ENCODE peak calls at places on chromosome 6, in eight cellular contexts. C, Y, S, O, E, H, N and R are unnamed samples.

GRCh38 chr6:3403244-3404154 is 53.4 kb downstream of the SLC22A23 start:
- DNase-seq in Y (no peak), O (no peak), H (no peak), S (no peak), C (peak; percentile 49), E (no peak), N (no peak), R (no peak)

GRCh38 chr6:4460595-4461475 is 315.4 kb upstream of the CDYL start:
- DNase-seq in S (peak; percentile 23), E (peak; percentile 70), Y (no peak), N (peak; percentile 67), C (no peak), O (peak; percentile 39), H (peak; percentile 86), R (peak; percentile 78)

GRCh38 chr6:121838842-121839241 is 403.4 kb downstream of the GJA1 start:
- DNase-seq in O (peak; percentile 90), Y (no peak), S (no peak), C (no peak), N (peak; percentile 37), E (no peak), H (peak; percentile 93), R (peak; percentile 88)

GRCh38 chr6:5173862-5174643 is 86.7 kb downstream of the LYRM4 start:
- DNase-seq in N (no peak), S (no peak), C (peak; percentile 33), Y (peak; percentile 86), O (no peak), E (no peak), H (no peak), R (no peak)

GRCh38 chr6:158020272-158020711 is 38.6 kb downstream of the SYNJ2 start:
- DNase-seq in O (no peak), N (no peak), S (no peak), E (no peak), C (no peak), H (no peak), Y (no peak), R (no peak)

GRCh38 chr6:49913656-49914055 is 47.3 kb upstream of the CRISP1 start:
- DNase-seq in N (no peak), E (no peak), H (no peak), Y (no peak), C (peak; percentile 56), S (no peak), O (no peak), R (no peak)

GRCh38 chr6:68746376-68746775 is 111.3 kb downstream of the ADGRB3 start:
- DNase-seq in N (no peak), C (no peak), Y (no peak), H (no peak), S (no peak), E (no peak), O (no peak), R (no peak)

GRCh38 chr6:20438462-20439070 is 36.9 kb downstream of the E2F3 start:
- DNase-seq in C (no peak), H (no peak), O (no peak), N (no peak), E (no peak), S (no peak), Y (no peak), R (no peak)

GRCh38 chr6:28522594-28523557 is 2.8 kb upstream of the GPX5 start:
- DNase-seq in N (no peak), C (peak; percentile 73), S (no peak), H (no peak), E (no peak), O (no peak), Y (no peak), R (no peak)

GRCh38 chr6:121839891-121840290 is 404.4 kb downstream of the GJA1 start:
- DNase-seq in H (no peak), C (no peak), E (no peak), S (no peak), Y (no peak), O (no peak), N (no peak), R (peak; percentile 48)

GRCh38 chr6:144349690-144350132 is 64.6 kb downstream of the UTRN start:
- DNase-seq in E (no peak), Y (peak; percentile 19), C (no peak), S (no peak), O (peak; percentile 84), N (no peak), H (peak; percentile 83), R (peak; percentile 90)

GRCh38 chr6:145743325-145743724 is 8.0 kb upstream of the EPM2A start:
- DNase-seq in N (no peak), H (no peak), O (no peak), S (no peak), Y (no peak), C (no peak), E (no peak), R (no peak)

GRCh38 chr6:118320652-118321051 is 227.4 kb upstream of the PLN start:
- DNase-seq in C (no peak), N (no peak), H (peak; percentile 10), O (peak; percentile 6), E (no peak), S (no peak), Y (no peak), R (peak; percentile 11)

GRCh38 chr6:117328500-117328899 is 63.1 kb downstream of the VGLL2 start:
- DNase-seq in N (no peak), C (no peak), S (no peak), E (no peak), O (no peak), H (no peak), Y (no peak), R (no peak)

GRCh38 chr6:1544603-1545002 is 65.1 kb upstream of the FOXC1 start:
- DNase-seq in N (no peak), H (no peak), Y (no peak), O (no peak), C (no peak), S (no peak), E (no peak), R (no peak)

GRCh38 chr6:90284236-90284744 is 12.4 kb downstream of the BACH2 start:
- DNase-seq in H (peak; percentile 77), Y (no peak), O (peak; percentile 96), N (no peak), E (no peak), C (peak; percentile 76), S (peak; percentile 82), R (peak; percentile 87)

GRCh38 chr6:15166121-15166520 is 79.7 kb upstream of the JARID2 start:
- DNase-seq in N (no peak), Y (no peak), C (no peak), S (no peak), H (no peak), E (no peak), O (no peak), R (no peak)

GRCh38 chr6:128465368-128466343 is 54.7 kb downstream of the PTPRK start:
- DNase-seq in Y (no peak), H (no peak), C (no peak), E (no peak), S (no peak), N (no peak), O (no peak), R (no peak)

GRCh38 chr6:91569071-91569470 is 982.2 kb upstream of the MAP3K7 start:
- DNase-seq in E (no peak), H (no peak), N (no peak), O (peak; percentile 62), S (peak; percentile 8), Y (no peak), C (no peak), R (no peak)

GRCh38 chr6:32623693-32624092 is 13.5 kb upstream of the HLA-DQA1 start:
- DNase-seq in E (no peak), N (no peak), S (no peak), O (no peak), Y (no peak), H (no peak), C (no peak), R (no peak)

DNA sequence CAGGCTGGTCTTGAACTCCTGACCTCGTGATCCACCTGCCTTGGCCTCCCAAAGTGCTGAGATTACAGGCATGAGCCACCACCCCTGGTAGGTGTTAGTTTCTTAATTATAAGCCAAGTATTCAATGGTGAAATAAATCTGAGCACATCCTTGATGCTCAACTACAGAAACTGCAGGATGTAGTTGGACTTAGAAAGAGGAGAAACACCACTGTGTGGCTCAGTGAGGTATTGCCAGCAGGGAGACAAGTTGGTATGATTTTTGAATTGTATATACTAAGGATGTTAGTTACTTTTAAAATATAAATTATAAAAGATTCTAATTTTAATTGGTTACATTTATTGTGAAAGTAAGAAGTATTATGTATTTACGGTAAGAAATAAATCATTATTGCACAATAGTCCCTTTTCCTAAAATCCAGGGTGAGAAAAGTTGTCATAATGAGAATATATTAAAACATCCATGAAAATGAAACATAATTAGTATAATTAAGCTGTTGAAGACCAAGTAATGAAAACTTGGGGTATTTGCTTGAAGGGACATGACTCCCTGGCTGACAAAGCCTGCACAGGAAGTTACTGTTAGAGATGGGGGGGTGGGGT is 17.6 kb downstream of the SLC18B1 start:
- DNase-seq in N (no peak), O (no peak), Y (peak; percentile 54), S (no peak), H (peak; percentile 56), C (peak; percentile 16), E (no peak), R (peak; percentile 62)
- TF ChIP-seq CTCF in N (peak; percentile 40), O (peak; percentile 30), Y (peak; percentile 70), S (peak; percentile 73), H (peak; percentile 45), C (peak; percentile 35), E (no peak), R (peak; percentile 53)

GRCh38 chr6:72619883-72620696 is 1.8 kb upstream of the KCNQ5 start:
- DNase-seq in C (peak; percentile 46), H (peak; percentile 39), E (no peak), N (peak; percentile 21), O (peak; percentile 43), Y (peak; percentile 66), S (no peak), R (peak; percentile 35)
- H3K4me3 ChIP-seq in C (peak overlapping the region; percentile 84), H (peak overlapping the region; percentile 23), E (peak overlapping the region; percentile 47), N (peak overlapping the region; percentile 60), O (peak overlapping the region; percentile 70), Y (peak overlapping the region; percentile 92), S (peak overlapping the region; percentile 51), R (peak overlapping the region; percentile 67)

DNA sequence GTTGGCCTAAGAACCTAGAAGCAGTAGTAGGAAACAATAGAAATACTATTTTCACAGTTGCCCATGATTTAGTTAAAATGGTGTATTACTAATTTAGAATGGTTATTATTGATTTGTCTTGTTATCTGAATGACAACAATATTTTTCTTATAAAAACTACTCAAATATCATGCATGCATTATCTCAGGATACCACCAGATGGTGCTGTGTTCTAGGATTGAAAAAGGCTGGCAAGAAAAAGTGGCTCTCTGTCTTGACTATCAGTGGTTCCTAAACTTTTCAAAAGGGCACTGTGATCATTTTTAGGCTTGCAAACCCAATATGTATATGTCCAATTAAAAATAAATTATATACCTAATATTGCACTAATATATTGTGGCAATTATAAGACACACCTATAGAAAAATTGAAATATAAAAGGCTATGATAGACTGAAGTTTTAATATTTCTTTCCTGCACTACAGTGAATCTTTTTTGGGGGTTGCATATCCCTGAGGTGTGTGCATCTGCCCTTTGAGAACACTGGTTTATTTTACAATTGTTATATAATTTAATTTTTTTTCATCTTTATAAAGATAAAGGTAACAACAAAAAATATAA is 131.7 kb upstream of the MLIP start:
- DNase-seq in H (peak; percentile 69), O (peak; percentile 15), S (no peak), Y (peak; percentile 42), C (peak; percentile 76), N (no peak), E (no peak), R (peak; percentile 75)
- TF ChIP-seq CTCF in H (peak; percentile 76), O (peak; percentile 85), S (peak; percentile 85), Y (peak; percentile 94), C (peak; percentile 95), N (peak; percentile 91), E (peak; percentile 83), R (peak; percentile 77)

DNA sequence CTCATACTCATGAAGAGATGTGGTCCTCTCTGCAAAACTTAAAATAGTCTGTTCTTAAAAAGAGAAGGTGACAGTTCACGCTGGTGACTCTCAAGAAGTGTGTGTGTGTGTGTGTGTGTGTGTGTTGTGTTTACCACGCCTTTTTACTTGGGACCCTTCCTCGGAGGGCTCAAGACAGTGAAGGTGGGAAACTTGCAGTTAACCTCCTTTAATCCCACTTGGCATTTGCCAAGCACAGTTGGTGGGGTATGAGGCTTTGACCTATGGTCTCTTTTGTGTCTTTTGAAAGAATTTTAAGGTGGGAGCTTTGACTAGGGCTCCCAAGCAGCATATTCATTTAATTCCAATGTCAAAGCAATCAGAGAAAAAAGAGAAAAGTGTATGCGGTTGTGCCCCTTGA is 395.8 kb downstream of the TFAP2B start:
- DNase-seq in S (no peak), N (no peak), O (no peak), Y (no peak), H (no peak), E (no peak), C (peak; percentile 1), R (no peak)
- H3K4me3 ChIP-seq in S (no peak overlapping the region), N (no peak overlapping the region), O (no peak overlapping the region), Y (no peak overlapping the region), H (no peak overlapping the region), E (no peak overlapping the region), C (peak overlapping the region; percentile 51), R (no peak overlapping the region)